ENCODE peak calls at places on chromosomes 2 and 18, in eight cellular contexts. O is HCT116, V is Peyer's patch, L is heart left ventricle, Q is H1, W is suprapubic skin, B is right lobe of liver, K is esophagus squamous epithelium. N is an unnamed sample.

GRCh38 chr2:174648896-174649295 is 51.3 kb upstream of the WIPF1 start:
- DNase-seq in B (no peak), V (no peak), K (no peak), O (no peak), W (no peak), Q (no peak), L (no peak), N (no peak)

GRCh38 chr18:36608107-36608506 is 220.7 kb downstream of the TPGS2 start:
- DNase-seq in O (no peak), K (no peak), L (no peak), W (no peak), Q (no peak), B (no peak), V (peak), N (no peak)

GRCh38 chr2:239441261-239441701 is 40.5 kb upstream of the HDAC4 start:
- DNase-seq in B (no peak), Q (no peak), W (no peak), K (no peak), V (no peak), O (no peak), L (no peak), N (no peak)

GRCh38 chr2:222338374-222338773 is 39.6 kb upstream of the PAX3 start:
- DNase-seq in B (no peak), O (no peak), V (no peak), L (no peak), K (no peak), W (no peak), Q (no peak), N (no peak)

GRCh38 chr2:120419073-120419472 is 73.1 kb downstream of the INHBB start:
- DNase-seq in O (no peak), Q (no peak), L (peak), B (no peak), V (peak), K (no peak), W (no peak), N (no peak)

GRCh38 chr2:203758841-203759691 is 52.6 kb downstream of the CD28 start:
- DNase-seq in L (no peak), W (no peak), V (no peak), K (no peak), O (no peak), Q (no peak), B (no peak), N (no peak)

GRCh38 chr18:4870177-4870773 is 326.8 kb downstream of the AKAIN1 start:
- DNase-seq in K (no peak), V (no peak), Q (no peak), W (no peak), O (no peak), L (no peak), B (no peak), N (no peak)

GRCh38 chr2:209901187-209901586 is 101.3 kb upstream of the RPE start:
- DNase-seq in O (no peak), L (no peak), Q (no peak), V (no peak), B (no peak), W (no peak), K (no peak), N (no peak)

GRCh38 chr2:46276652-46277051 is 20.6 kb upstream of the EPAS1 start:
- DNase-seq in Q (no peak), W (no peak), B (no peak), O (no peak), K (no peak), L (no peak), V (no peak), N (no peak)

GRCh38 chr2:144403940-144404339 is 116.0 kb downstream of the ZEB2 start:
- DNase-seq in V (no peak), Q (no peak), L (peak), O (no peak), K (no peak), B (peak), W (no peak), N (no peak)

GRCh38 chr2:85326946-85327756 is 638 bp downstream of the TGOLN2 start:
- DNase-seq in V (peak), W (peak), O (no peak), B (peak), K (no peak), L (peak), Q (no peak), N (no peak)

GRCh38 chr2:219228745-219229374 is 576 bp downstream of the ATG9A start:
- DNase-seq in L (no peak), B (peak), K (no peak), O (no peak), Q (no peak), W (no peak), V (no peak), N (no peak)

GRCh38 chr2:236638707-236639106 is 69.1 kb downstream of the ACKR3 start:
- DNase-seq in B (no peak), L (no peak), V (peak), W (peak), K (no peak), Q (no peak), O (no peak), N (no peak)

GRCh38 chr2:217249490-217250451 is 389.9 kb upstream of the TNP1 start:
- DNase-seq in W (no peak), L (no peak), B (no peak), V (no peak), Q (no peak), K (no peak), O (no peak), N (peak)

GRCh38 chr18:12694032-12694431 is 8.5 kb downstream of the CEP76 start:
- DNase-seq in B (no peak), W (no peak), K (no peak), L (no peak), O (no peak), V (no peak), Q (no peak), N (no peak)

GRCh38 chr2:213246665-213247281 is 37.5 kb upstream of the SPAG16 start:
- DNase-seq in O (peak), K (no peak), B (no peak), W (no peak), L (no peak), Q (no peak), V (peak), N (peak)

GRCh38 chr2:235807347-235807746 is 313.5 kb downstream of the AGAP1 start:
- DNase-seq in W (no peak), K (no peak), V (no peak), O (no peak), B (no peak), L (no peak), Q (peak), N (no peak)

GRCh38 chr18:58989184-58989759 is 124.6 kb downstream of the ZNF532 start:
- DNase-seq in Q (no peak), W (no peak), O (no peak), B (no peak), V (no peak), K (no peak), L (no peak), N (no peak)

GRCh38 chr18:44924750-44925534 is 244.3 kb downstream of the SETBP1 start:
- DNase-seq in O (no peak), W (no peak), B (no peak), Q (no peak), L (no peak), K (no peak), V (no peak), N (no peak)

GRCh38 chr2:14690926-14691325 is 58.4 kb downstream of the LRATD1 start:
- DNase-seq in B (no peak), L (no peak), W (no peak), Q (no peak), V (no peak), O (no peak), K (no peak), N (no peak)

GRCh38 chr2:120460511-120460910 is 114.6 kb downstream of the INHBB start:
- DNase-seq in O (no peak), K (no peak), W (no peak), L (no peak), V (no peak), Q (no peak), B (peak), N (no peak)

GRCh38 chr18:78497641-78498040 is 482.0 kb upstream of the SALL3 start:
- DNase-seq in Q (no peak), W (no peak), K (no peak), V (no peak), L (no peak), B (no peak), O (no peak), N (no peak)

GRCh38 chr2:209872675-209873074 is 101.0 kb downstream of the UNC80 start:
- DNase-seq in V (no peak), Q (peak), B (no peak), L (peak), O (no peak), K (no peak), W (no peak), N (peak)

GRCh38 chr2:209973328-209973727 is 29.1 kb upstream of the RPE start:
- DNase-seq in B (no peak), K (no peak), Q (no peak), W (no peak), L (no peak), V (no peak), O (no peak), N (no peak)

GRCh38 chr2:182496596-182496995 is 69.8 kb upstream of the PDE1A start:
- DNase-seq in K (no peak), Q (peak), B (no peak), V (no peak), O (no peak), W (no peak), L (no peak), N (no peak)

GRCh38 chr2:150075831-150076230 is 411.6 kb downstream of the RND3 start:
- DNase-seq in V (no peak), O (no peak), W (no peak), Q (no peak), K (no peak), B (no peak), L (no peak), N (no peak)

GRCh38 chr2:85173909-85174308 is 40.7 kb downstream of the TCF7L1 start:
- DNase-seq in Q (no peak), B (no peak), W (no peak), K (no peak), L (peak), O (no peak), V (no peak), N (no peak)

GRCh38 chr2:186459009-186459408 is 27.1 kb upstream of the ZC3H15 start:
- DNase-seq in B (no peak), W (no peak), L (no peak), O (peak), Q (no peak), V (no peak), K (no peak), N (no peak)

GRCh38 chr2:83686863-83687262 is 772.2 kb downstream of the SUCLG1 start:
- DNase-seq in O (no peak), V (no peak), Q (no peak), B (peak), L (no peak), K (no peak), W (no peak), N (peak)

GRCh38 chr2:227378371-227378782 is 729 bp downstream of the TM4SF20 start:
- DNase-seq in B (no peak), O (no peak), L (no peak), Q (no peak), W (no peak), V (no peak), K (no peak), N (no peak)

DNA sequence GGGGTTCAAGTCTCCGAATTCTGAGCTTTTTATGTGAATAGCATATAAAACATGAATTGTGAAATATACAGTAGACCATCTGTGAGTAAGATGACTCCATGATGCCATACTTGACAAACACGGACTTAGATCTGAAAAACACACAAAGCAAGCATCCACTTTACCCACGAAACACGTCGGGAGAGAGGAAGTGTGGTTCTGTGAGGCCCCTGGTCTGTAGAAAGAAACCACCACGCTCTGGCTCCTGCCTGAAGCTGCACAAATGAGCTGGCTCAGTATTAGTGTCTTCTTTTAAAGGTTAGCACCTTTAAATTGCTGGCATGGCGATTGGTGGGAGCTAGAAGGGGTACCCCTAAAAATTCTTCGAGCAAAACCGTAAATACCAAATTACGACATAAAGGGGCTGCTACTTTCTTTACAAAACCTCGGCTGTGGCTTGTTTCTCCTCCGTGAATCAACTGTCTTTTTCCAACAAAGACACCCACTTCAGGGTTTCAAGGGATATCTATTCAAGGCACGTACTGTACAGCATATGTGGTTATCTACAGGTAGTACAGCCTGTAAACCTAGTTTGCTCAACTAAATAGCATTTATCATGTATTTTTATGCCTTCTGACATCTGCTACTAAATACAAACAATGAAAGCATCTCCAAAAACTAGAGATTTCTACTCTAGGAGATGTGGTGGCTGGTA is 70.9 kb downstream of the AFF3 start:
- DNase-seq in Q (no peak), W (no peak), L (no peak), V (no peak), K (no peak), O (no peak), B (no peak), N (no peak)
- H3K4me3 ChIP-seq in Q (no peak), W (no peak), L (no peak), V (no peak), K (no peak), O (no peak), B (no peak), N (no peak)

GRCh38 chr2:37323176-37323575 is 1.5 kb downstream of the PRKD3 start:
- DNase-seq in W (no peak), K (no peak), B (no peak), L (no peak), O (no peak), Q (no peak), V (no peak), N (no peak)

GRCh38 chr2:37323770-37324535 is 680 bp downstream of the PRKD3 start:
- DNase-seq in Q (no peak), L (peak), V (peak), B (peak), W (no peak), O (no peak), K (no peak), N (no peak)

GRCh38 chr2:37324786-37325624 is at the start of gene PRKD3:
- DNase-seq in K (no peak), O (peak), W (peak), V (no peak), L (peak), Q (no peak), B (peak), N (peak)

GRCh38 chr2:37325625-37326071 is 1.0 kb upstream of the PRKD3 start:
- DNase-seq in B (no peak), Q (no peak), W (no peak), K (no peak), L (no peak), V (no peak), O (no peak), N (no peak)

DNA sequence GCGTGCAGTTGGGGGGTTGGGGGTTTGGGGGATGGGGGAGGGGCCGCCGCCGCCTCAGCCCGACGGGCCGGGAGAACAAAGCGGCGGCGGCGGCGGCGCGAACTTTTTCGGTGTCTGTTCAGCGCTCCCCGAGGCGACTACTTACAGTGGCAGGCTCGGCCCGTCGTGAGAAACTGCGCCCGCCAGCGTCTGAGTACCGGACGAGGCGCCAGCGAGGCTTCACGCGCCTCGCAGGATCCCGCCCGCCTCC is 172 bp downstream of the PRKD3 start:
- DNase-seq in W (peak), Q (no peak), O (no peak), K (peak), L (peak), V (peak), B (no peak), N (peak)
- TF ChIP-seq POLR2A in W (no peak), Q (peak), O (no peak), K (peak), L (peak), V (peak), B (no peak), N (peak)

GRCh38 chr2:114032705-114033104 is 142.8 kb downstream of the ACTR3 start:
- DNase-seq in B (no peak), Q (no peak), W (no peak), L (no peak), V (no peak), O (no peak), K (no peak), N (no peak)
- TF ChIP-seq CTCF in B (no peak), Q (no peak), W (no peak), L (no peak), V (no peak), O (no peak), K (no peak), N (no peak)

GRCh38 chr2:127220807-127221527 is 868 bp upstream of the CYP27C1 start:
- DNase-seq in V (no peak), Q (no peak), O (no peak), L (no peak), B (no peak), K (no peak), W (no peak), N (no peak)

GRCh38 chr2:127217470-127218325 is 2.4 kb downstream of the CYP27C1 start:
- DNase-seq in W (no peak), O (peak), K (no peak), V (no peak), B (no peak), Q (no peak), L (no peak), N (no peak)

GRCh38 chr2:127220102-127220806 is at the start of gene CYP27C1:
- DNase-seq in O (no peak), Q (no peak), B (no peak), L (no peak), K (no peak), V (no peak), W (no peak), N (no peak)

GRCh38 chr2:127219716-127220090 is 396 bp downstream of the CYP27C1 start:
- DNase-seq in Q (no peak), K (no peak), L (no peak), V (no peak), W (no peak), O (no peak), B (no peak), N (no peak)

DNA sequence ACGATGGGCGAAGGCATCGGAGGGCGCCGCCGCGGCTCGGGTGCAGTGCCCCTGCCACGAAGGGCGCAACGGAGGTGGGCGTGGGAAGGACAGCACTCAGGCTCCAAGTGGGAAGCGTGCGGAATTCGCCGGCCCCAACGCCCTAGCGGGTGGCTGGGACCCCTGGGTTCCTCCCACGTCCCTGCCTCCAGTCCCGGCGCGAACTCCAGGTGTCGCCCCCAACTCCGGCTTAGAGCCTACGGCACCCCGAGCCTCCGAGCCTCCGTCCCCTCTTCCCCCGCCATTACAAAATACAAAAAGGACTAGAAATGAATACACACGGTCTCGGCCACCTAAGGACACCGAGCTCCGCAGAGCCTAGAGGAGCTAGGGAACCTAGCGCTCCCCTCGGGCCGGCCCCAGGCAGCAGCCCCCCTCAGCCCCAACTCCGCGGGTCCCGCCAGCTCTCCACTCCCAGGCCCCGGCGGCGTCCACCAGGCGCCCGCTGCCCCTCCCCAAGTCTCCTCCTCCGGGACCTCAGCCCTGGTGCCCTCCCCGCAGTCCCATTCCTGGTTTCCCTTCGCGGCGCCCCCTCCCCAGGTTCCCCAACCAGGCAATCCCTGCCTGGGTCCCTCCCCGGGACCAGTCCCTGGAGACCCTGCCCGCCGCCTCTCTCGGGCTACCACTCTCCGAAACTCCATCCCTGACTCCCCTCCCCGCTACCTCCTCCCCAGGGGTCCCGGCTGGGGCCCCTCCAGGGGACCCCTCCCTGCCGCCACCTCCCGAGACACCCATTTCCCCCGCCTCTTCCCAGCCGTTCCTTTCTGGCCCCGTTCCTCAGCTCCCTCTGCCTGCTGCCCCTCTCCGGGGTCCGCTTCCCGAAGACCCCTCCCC is 1.0 kb downstream of the CYP27C1 start:
- DNase-seq in V (no peak), O (no peak), B (no peak), L (no peak), W (no peak), K (no peak), Q (no peak), N (no peak)
- H3K4me3 ChIP-seq in V (peak), O (no peak), B (peak), L (peak), W (peak), K (peak), Q (peak), N (peak)

GRCh38 chr2:172084484-172084733 is 898 bp upstream of the DLX1 start:
- DNase-seq in V (no peak), Q (no peak), L (no peak), O (no peak), K (no peak), B (no peak), W (no peak), N (no peak)

GRCh38 chr2:172086349-172087190 is 1.3 kb downstream of the DLX1 start:
- DNase-seq in B (no peak), O (no peak), K (no peak), L (no peak), W (no peak), V (peak), Q (no peak), N (peak)

GRCh38 chr2:172083725-172084483 is 1.4 kb upstream of the DLX1 start:
- DNase-seq in L (no peak), O (no peak), B (no peak), V (no peak), W (no peak), K (no peak), Q (no peak), N (no peak)

GRCh38 chr2:172085460-172086159 is at the start of gene DLX1:
- DNase-seq in W (no peak), K (no peak), V (no peak), O (no peak), Q (no peak), B (no peak), L (no peak), N (peak)

DNA sequence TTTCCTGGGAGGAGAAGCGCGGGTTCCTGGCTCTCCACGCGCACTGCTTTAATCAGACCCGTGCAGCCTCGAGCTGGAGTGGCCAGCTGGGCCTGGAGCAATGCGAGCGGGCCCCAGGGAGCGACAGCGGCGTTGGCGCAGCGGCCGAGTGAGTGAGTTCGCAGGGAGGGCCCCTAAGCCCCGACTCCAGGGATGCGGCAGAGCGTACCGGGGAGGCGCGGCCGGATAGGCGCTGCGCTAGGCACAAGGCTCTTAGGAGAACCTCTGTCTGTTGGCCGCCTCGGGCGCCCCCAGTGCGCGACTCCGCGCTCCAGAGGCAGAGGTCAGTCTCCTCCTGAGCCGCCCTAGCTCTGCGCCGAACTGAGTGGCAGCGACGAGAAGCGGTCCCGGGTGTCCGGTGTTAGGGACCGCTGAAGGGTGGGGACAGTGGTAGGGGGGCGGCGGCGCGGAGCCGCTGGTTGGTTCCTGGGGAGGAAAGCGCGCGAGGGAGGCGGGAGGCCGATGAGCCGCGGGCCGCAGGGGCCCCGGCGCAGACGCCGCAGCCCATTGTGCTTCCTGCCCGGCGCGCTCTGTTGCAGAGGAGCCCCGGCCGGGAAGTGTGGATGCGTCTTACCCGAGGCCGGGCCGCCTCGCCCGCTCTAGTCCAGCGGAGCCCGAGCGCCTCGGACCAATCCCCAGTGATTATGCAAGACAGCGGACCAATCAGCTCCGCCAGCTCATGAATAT is 410 bp upstream of the DLX1 start:
- DNase-seq in O (peak), W (peak), B (no peak), V (peak), Q (no peak), L (peak), K (peak), N (no peak)
- TF ChIP-seq POLR2A in O (peak), W (no peak), B (no peak), V (no peak), Q (no peak), L (no peak), K (no peak), N (peak)

GRCh38 chr2:953975-954686 is 3.5 kb downstream of the SNTG2 start:
- DNase-seq in K (no peak), W (no peak), L (no peak), B (peak), V (no peak), Q (no peak), O (no peak), N (no peak)
- TF ChIP-seq CTCF in K (no peak), W (no peak), L (peak), B (peak), V (no peak), Q (no peak), O (no peak), N (no peak)

N was measured in tibial nerve.